ENCODE peak calls at places on chromosomes 16 and 17, in five cellular contexts. One of them, this sample, is unnamed.

GRCh38 chr16:23857256-23857891 is 21.6 kb downstream of the PRKCB start:
- DNase-seq in cardiac fibroblast: no peak
- DNase-seq in body of pancreas: no peak
- DNase-seq in lower leg skin: no peak
- DNase-seq in HFFc6: no peak
- DNase-seq in this sample: no peak

GRCh38 chr17:55625516-55625915 is 97.1 kb downstream of the TMEM100 start:
- DNase-seq in cardiac fibroblast: no peak
- DNase-seq in body of pancreas: no peak
- DNase-seq in lower leg skin: no peak
- DNase-seq in HFFc6: no peak
- DNase-seq in this sample: no peak

GRCh38 chr17:49482144-49482817 is 12.8 kb upstream of the NGFR start:
- DNase-seq in cardiac fibroblast: peak
- DNase-seq in body of pancreas: no peak
- DNase-seq in lower leg skin: no peak
- DNase-seq in HFFc6: peak
- DNase-seq in this sample: no peak

GRCh38 chr16:68396481-68396880 is 51.8 kb downstream of the SMPD3 start:
- DNase-seq in cardiac fibroblast: peak
- DNase-seq in body of pancreas: peak
- DNase-seq in lower leg skin: no peak
- DNase-seq in HFFc6: peak
- DNase-seq in this sample: peak

GRCh38 chr17:78736526-78737079 is 45.5 kb downstream of the CYTH1 start:
- DNase-seq in cardiac fibroblast: no peak
- DNase-seq in body of pancreas: peak
- DNase-seq in lower leg skin: peak
- DNase-seq in HFFc6: no peak
- DNase-seq in this sample: no peak

GRCh38 chr17:80866050-80866793 is 125.4 kb upstream of the CHMP6 start:
- DNase-seq in cardiac fibroblast: peak
- DNase-seq in body of pancreas: peak
- DNase-seq in lower leg skin: peak
- DNase-seq in HFFc6: peak
- DNase-seq in this sample: peak

GRCh38 chr16:64061621-64062020 is 1060.2 kb downstream of the CDH11 start:
- DNase-seq in cardiac fibroblast: no peak
- DNase-seq in body of pancreas: no peak
- DNase-seq in lower leg skin: no peak
- DNase-seq in HFFc6: no peak
- DNase-seq in this sample: no peak

GRCh38 chr17:76532072-76532651 is 5.3 kb downstream of the CYGB start:
- DNase-seq in cardiac fibroblast: peak
- DNase-seq in body of pancreas: no peak
- DNase-seq in lower leg skin: no peak
- DNase-seq in HFFc6: no peak
- DNase-seq in this sample: no peak

GRCh38 chr16:720990-721764 is at the start of gene ANTKMT:
- DNase-seq in cardiac fibroblast: peak
- DNase-seq in body of pancreas: peak
- DNase-seq in lower leg skin: peak
- DNase-seq in HFFc6: peak
- DNase-seq in this sample: peak

GRCh38 chr17:3961564-3962047 is 2.6 kb downstream of the ATP2A3 start:
- DNase-seq in cardiac fibroblast: no peak
- DNase-seq in body of pancreas: no peak
- DNase-seq in lower leg skin: no peak
- DNase-seq in HFFc6: no peak
- DNase-seq in this sample: no peak

GRCh38 chr16:28918698-28919097 is 6.3 kb downstream of the RABEP2 start:
- DNase-seq in cardiac fibroblast: no peak
- DNase-seq in body of pancreas: no peak
- DNase-seq in lower leg skin: no peak
- DNase-seq in HFFc6: no peak
- DNase-seq in this sample: no peak

GRCh38 chr16:5841934-5842333 is 744.3 kb upstream of the EEF2KMT start:
- DNase-seq in cardiac fibroblast: no peak
- DNase-seq in body of pancreas: no peak
- DNase-seq in lower leg skin: no peak
- DNase-seq in HFFc6: no peak
- DNase-seq in this sample: no peak

GRCh38 chr16:14302399-14303181 is 231.5 kb downstream of the MRTFB start:
- DNase-seq in cardiac fibroblast: no peak
- DNase-seq in body of pancreas: no peak
- DNase-seq in lower leg skin: peak
- DNase-seq in HFFc6: no peak
- DNase-seq in this sample: peak

GRCh38 chr16:5678371-5678770 is 580.8 kb upstream of the EEF2KMT start:
- DNase-seq in cardiac fibroblast: no peak
- DNase-seq in body of pancreas: no peak
- DNase-seq in lower leg skin: no peak
- DNase-seq in HFFc6: no peak
- DNase-seq in this sample: peak

GRCh38 chr17:41486316-41486715 is 3.4 kb downstream of the KRT36 start:
- DNase-seq in cardiac fibroblast: no peak
- DNase-seq in body of pancreas: no peak
- DNase-seq in lower leg skin: no peak
- DNase-seq in HFFc6: no peak
- DNase-seq in this sample: no peak

GRCh38 chr17:19753661-19754463 is 5.8 kb upstream of the ALDH3A1 start:
- DNase-seq in cardiac fibroblast: no peak
- DNase-seq in body of pancreas: peak
- DNase-seq in lower leg skin: no peak
- DNase-seq in HFFc6: no peak
- DNase-seq in this sample: no peak

DNA sequence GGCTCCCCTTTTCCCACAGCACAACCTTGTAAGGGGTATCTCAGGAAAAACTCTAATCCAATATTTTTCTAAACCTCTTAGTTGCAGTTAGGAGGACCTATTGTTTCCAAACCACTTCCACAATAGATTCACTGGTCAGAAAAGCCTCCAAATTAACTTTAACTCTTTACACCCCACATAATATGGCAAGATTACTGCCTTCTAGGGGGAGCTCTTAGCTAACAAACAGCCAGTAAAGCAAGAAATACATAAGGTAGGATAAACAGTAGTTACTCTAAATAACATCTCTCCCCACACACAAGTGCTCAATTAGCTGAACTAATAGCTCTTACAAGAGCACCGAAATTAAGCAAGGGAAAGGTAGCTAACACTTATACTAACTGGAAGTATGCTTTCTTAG is 192.1 kb upstream of the KIF2B start:
- DNase-seq in cardiac fibroblast: no peak
- DNase-seq in body of pancreas: no peak
- DNase-seq in lower leg skin: no peak
- DNase-seq in HFFc6: no peak
- DNase-seq in this sample: no peak
- TF ChIP-seq CTCF in cardiac fibroblast: no peak
- TF ChIP-seq CTCF in body of pancreas: no peak
- TF ChIP-seq CTCF in lower leg skin: no peak
- TF ChIP-seq CTCF in HFFc6: no peak
- TF ChIP-seq CTCF in this sample: no peak

DNA sequence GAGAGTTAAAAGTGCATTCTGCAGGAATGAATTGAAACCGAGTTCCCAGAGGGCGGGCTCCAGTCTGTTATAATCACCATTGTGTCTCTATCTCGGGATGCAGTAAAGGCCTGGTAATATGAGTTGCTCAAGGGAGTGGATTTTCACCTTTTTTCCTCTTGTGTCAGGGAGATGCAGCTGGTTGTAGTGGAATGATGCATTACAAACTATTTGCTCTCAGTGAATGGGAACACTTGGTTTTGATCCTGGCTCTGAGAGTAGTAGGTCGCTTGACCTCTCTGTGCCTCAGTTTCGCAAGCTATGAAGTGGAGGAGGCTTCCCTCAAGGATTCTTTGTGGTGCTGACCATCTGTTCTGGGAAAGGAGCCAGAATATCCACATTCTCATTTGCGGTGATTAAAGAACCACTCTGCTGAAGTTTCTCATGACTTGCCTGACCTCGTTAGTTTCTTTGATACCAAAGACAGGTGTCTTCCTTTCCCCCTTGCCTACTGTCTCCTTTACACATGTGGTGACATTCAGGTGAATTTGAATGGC is 115.9 kb downstream of the SNX29 start:
- DNase-seq in cardiac fibroblast: peak
- DNase-seq in body of pancreas: no peak
- DNase-seq in lower leg skin: peak
- DNase-seq in HFFc6: peak
- DNase-seq in this sample: no peak
- TF ChIP-seq CTCF in cardiac fibroblast: no peak
- TF ChIP-seq CTCF in body of pancreas: no peak
- TF ChIP-seq CTCF in lower leg skin: no peak
- TF ChIP-seq CTCF in HFFc6: no peak
- TF ChIP-seq CTCF in this sample: no peak

DNA sequence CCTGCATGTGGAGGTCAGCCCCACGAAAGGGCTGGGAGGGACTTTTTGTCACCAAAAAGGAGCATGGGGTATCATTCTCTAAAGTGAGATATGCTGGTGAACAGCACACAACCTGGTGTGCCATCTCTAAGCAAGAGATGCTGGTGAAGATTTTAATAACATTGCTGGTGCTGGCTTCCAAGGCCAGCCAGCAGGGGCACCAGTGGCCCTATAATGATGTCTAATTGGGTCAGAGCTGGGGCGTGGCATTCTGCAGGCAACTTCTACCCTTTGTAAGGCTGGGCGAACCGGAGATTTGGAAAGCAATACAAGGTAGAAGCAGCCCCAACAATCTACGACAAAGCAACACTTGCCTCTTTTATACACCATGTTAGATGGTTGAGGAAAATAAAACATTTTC is 16.8 kb downstream of the SDR42E1 start:
- DNase-seq in cardiac fibroblast: no peak
- DNase-seq in body of pancreas: no peak
- DNase-seq in lower leg skin: no peak
- DNase-seq in HFFc6: no peak
- DNase-seq in this sample: no peak
- TF ChIP-seq CTCF in cardiac fibroblast: peak
- TF ChIP-seq CTCF in body of pancreas: peak
- TF ChIP-seq CTCF in lower leg skin: no peak
- TF ChIP-seq CTCF in HFFc6: peak
- TF ChIP-seq CTCF in this sample: peak

DNA sequence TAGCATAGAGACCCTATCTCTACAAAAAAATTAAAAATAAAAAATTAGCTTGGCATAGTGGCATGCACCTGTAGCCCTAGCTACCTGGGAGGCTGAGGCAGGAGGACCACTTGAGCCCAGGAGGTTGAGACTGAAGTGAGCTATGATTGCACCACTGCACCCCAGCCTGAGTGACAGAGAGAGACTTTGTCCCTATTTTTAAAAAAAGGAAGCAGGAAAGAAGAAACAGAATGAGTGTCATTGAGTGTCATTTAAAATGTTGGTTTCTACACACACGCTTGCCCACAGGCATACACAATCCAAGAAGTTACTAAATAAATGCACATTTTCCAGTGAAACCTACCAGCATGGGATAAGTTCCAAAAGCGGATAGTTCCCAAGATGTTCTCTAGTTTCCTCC is 17.5 kb downstream of the MRPS23 start:
- DNase-seq in cardiac fibroblast: no peak
- DNase-seq in body of pancreas: no peak
- DNase-seq in lower leg skin: no peak
- DNase-seq in HFFc6: no peak
- DNase-seq in this sample: no peak
- TF ChIP-seq CTCF in cardiac fibroblast: no peak
- TF ChIP-seq CTCF in body of pancreas: no peak
- TF ChIP-seq CTCF in lower leg skin: no peak
- TF ChIP-seq CTCF in HFFc6: no peak
- TF ChIP-seq CTCF in this sample: no peak

GRCh38 chr16:85825326-85825725 is 25.8 kb downstream of the COX4I1 start:
- DNase-seq in cardiac fibroblast: no peak
- DNase-seq in body of pancreas: no peak
- DNase-seq in lower leg skin: no peak
- DNase-seq in HFFc6: no peak
- DNase-seq in this sample: no peak
- TF ChIP-seq CTCF in cardiac fibroblast: no peak
- TF ChIP-seq CTCF in body of pancreas: no peak
- TF ChIP-seq CTCF in lower leg skin: no peak
- TF ChIP-seq CTCF in HFFc6: peak
- TF ChIP-seq CTCF in this sample: no peak

GRCh38 chr17:7136266-7136877 is 21.8 kb upstream of the ASGR2 start:
- DNase-seq in cardiac fibroblast: peak
- DNase-seq in body of pancreas: peak
- DNase-seq in lower leg skin: peak
- DNase-seq in HFFc6: peak
- DNase-seq in this sample: peak

GRCh38 chr17:7133916-7134315 is 19.3 kb upstream of the ASGR2 start:
- DNase-seq in cardiac fibroblast: no peak
- DNase-seq in body of pancreas: no peak
- DNase-seq in lower leg skin: no peak
- DNase-seq in HFFc6: no peak
- DNase-seq in this sample: no peak

GRCh38 chr17:7139400-7139799 is 24.8 kb upstream of the ASGR2 start:
- DNase-seq in cardiac fibroblast: no peak
- DNase-seq in body of pancreas: no peak
- DNase-seq in lower leg skin: no peak
- DNase-seq in HFFc6: no peak
- DNase-seq in this sample: no peak

GRCh38 chr17:7138800-7139381 is 24.3 kb upstream of the ASGR2 start:
- DNase-seq in cardiac fibroblast: no peak
- DNase-seq in body of pancreas: no peak
- DNase-seq in lower leg skin: no peak
- DNase-seq in HFFc6: no peak
- DNase-seq in this sample: no peak

DNA sequence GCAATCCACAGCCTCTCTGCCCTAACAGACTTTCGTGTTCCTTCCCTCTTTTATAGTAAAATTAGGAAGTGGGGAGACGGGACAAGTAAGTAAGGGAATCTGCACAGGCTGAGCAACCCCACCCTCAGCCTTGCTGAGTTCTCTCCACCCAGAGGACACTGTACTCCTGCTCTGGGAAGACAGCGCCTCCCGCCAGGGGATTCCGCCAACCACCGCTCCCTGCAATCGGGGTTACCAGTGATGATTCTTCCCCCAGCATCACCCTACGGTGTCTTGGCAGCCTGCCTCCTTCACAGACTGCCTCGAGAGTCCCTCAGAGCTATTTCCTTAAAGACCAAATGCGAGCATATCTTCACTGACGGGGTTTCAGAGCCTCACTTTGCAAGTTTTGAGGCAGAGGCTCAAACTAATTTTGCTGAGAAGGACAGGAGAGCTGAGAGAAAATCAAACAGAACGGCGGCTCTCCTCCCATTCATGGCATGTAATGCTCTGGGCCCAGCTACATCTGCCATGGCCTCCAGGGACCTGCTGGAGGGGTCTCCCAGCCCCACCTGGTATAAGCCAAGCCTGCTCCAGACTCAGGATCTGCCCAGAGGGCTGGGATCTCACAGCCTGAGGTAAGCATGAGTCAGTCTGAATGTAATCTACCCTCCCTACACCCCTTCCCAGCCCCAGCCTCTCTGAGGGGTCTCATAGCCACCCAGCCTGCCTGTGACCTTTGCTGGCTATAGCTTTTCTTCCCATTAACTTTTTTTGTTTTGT is 22.7 kb upstream of the ASGR2 start:
- DNase-seq in cardiac fibroblast: peak
- DNase-seq in body of pancreas: no peak
- DNase-seq in lower leg skin: no peak
- DNase-seq in HFFc6: no peak
- DNase-seq in this sample: no peak
- TF ChIP-seq CTCF in cardiac fibroblast: no peak
- TF ChIP-seq CTCF in body of pancreas: no peak
- TF ChIP-seq CTCF in lower leg skin: no peak
- TF ChIP-seq CTCF in HFFc6: no peak
- TF ChIP-seq CTCF in this sample: no peak

This sample was measured in neural crest cell.